ENCODE peak calls at places on chromosomes 6 and 20, in ten cellular contexts. N is HTR-8/SVneo; X is GM04504; A is CD8-positive, alpha-beta memory T cell; U is nucleus accumbens; K is occipital lobe; S is EL; G is hypothalamus; I is IMR-90; H is ascending aorta. M is an unnamed sample.

GRCh38 chr6:106360410-106360988 is at the start of gene CRYBG1:
- DNase-seq in N (peak; percentile 77), X (no peak), A (peak; percentile 64), U (peak; percentile 3), K (peak; percentile 2), S (peak; percentile 41), G (no peak), I (no peak), H (peak; percentile 66), M (peak; percentile 22)

GRCh38 chr6:44254201-44254956 is 2.9 kb downstream of the SLC35B2 start:
- DNase-seq in N (no peak), X (no peak), A (no peak), U (no peak), K (no peak), S (peak; percentile 40), G (no peak), I (no peak), H (no peak), M (no peak)

GRCh38 chr20:23047001-23047737 is 2.3 kb downstream of the THBD start:
- DNase-seq in N (no peak), X (no peak), A (no peak), U (no peak), K (no peak), S (no peak), G (no peak), I (no peak), H (peak; percentile 13), M (no peak)

GRCh38 chr6:20162515-20162914 is 49.8 kb downstream of the MBOAT1 start:
- DNase-seq in N (no peak), X (no peak), A (no peak), U (no peak), K (no peak), S (no peak), G (no peak), I (no peak), H (no peak), M (no peak)

GRCh38 chr6:117110737-117111136 is 154.6 kb upstream of the VGLL2 start:
- DNase-seq in N (no peak), X (no peak), A (no peak), U (no peak), K (no peak), S (no peak), G (no peak), I (no peak), H (no peak), M (no peak)

GRCh38 chr6:148720371-148720770 is 26.5 kb upstream of the UST start:
- DNase-seq in N (no peak), X (no peak), A (no peak), U (no peak), K (no peak), S (peak; percentile 35), G (no peak), I (peak; percentile 66), H (no peak), M (no peak)

GRCh38 chr6:445571-446417 is 54.2 kb downstream of the IRF4 start:
- DNase-seq in N (no peak), X (no peak), A (no peak), U (no peak), K (no peak), S (no peak), G (no peak), I (no peak), H (no peak), M (no peak)

GRCh38 chr20:34710861-34711574 is 6.9 kb downstream of the TP53INP2 start:
- DNase-seq in N (no peak), X (no peak), A (no peak), U (no peak), K (no peak), S (no peak), G (no peak), I (no peak), H (no peak), M (no peak)

GRCh38 chr20:64224344-64225165 is 31.0 kb upstream of the PCMTD2 start:
- DNase-seq in N (peak; percentile 99), X (peak; percentile 81), A (no peak), U (no peak), K (no peak), S (peak; percentile 96), G (no peak), I (peak; percentile 97), H (no peak), M (no peak)

GRCh38 chr6:41449399-41450245 is 96.6 kb upstream of the FOXP4 start:
- DNase-seq in N (no peak), X (no peak), A (no peak), U (no peak), K (no peak), S (no peak), G (no peak), I (no peak), H (no peak), M (no peak)

GRCh38 chr6:90003069-90003800 is 109.0 kb downstream of the GJA10 start:
- DNase-seq in N (no peak), X (no peak), A (no peak), U (no peak), K (no peak), S (no peak), G (no peak), I (no peak), H (no peak), M (no peak)

GRCh38 chr6:35970181-35970580 is 49.3 kb upstream of the SRPK1 start:
- DNase-seq in N (peak; percentile 41), X (no peak), A (no peak), U (no peak), K (no peak), S (peak; percentile 43), G (no peak), I (peak; percentile 80), H (no peak), M (no peak)

GRCh38 chr6:3456395-3456767 is 469 bp downstream of the SLC22A23 start:
- DNase-seq in N (no peak), X (no peak), A (no peak), U (no peak), K (no peak), S (no peak), G (no peak), I (no peak), H (no peak), M (no peak)

GRCh38 chr20:37081717-37082289 is 14.0 kb downstream of the RBL1 start:
- DNase-seq in N (no peak), X (no peak), A (no peak), U (no peak), K (no peak), S (no peak), G (no peak), I (no peak), H (no peak), M (no peak)

GRCh38 chr6:6820688-6821238 is 232.2 kb downstream of the LY86 start:
- DNase-seq in N (no peak), X (no peak), A (no peak), U (no peak), K (no peak), S (no peak), G (no peak), I (no peak), H (no peak), M (no peak)

GRCh38 chr6:43724914-43725642 is 37.5 kb upstream of the MRPS18A start:
- DNase-seq in N (peak; percentile 92), X (no peak), A (peak; percentile 73), U (no peak), K (no peak), S (peak; percentile 91), G (no peak), I (peak; percentile 95), H (peak; percentile 76), M (no peak)

GRCh38 chr6:4928426-4928825 is 75.4 kb downstream of the RPP40 start:
- DNase-seq in N (no peak), X (no peak), A (no peak), U (no peak), K (no peak), S (peak; percentile 71), G (no peak), I (peak; percentile 55), H (no peak), M (no peak)

GRCh38 chr20:58714340-58714922 is 21.8 kb downstream of the NPEPL1 start:
- DNase-seq in N (no peak), X (no peak), A (no peak), U (no peak), K (no peak), S (no peak), G (no peak), I (no peak), H (peak; percentile 53), M (no peak)

GRCh38 chr6:31580807-31581437 is 1.3 kb downstream of the LTB start:
- DNase-seq in N (peak; percentile 90), X (peak; percentile 52), A (peak; percentile 83), U (peak; percentile 74), K (peak; percentile 78), S (peak; percentile 81), G (peak; percentile 30), I (peak; percentile 71), H (peak; percentile 93), M (peak; percentile 77)

GRCh38 chr6:1400126-1400850 is 10.9 kb downstream of the FOXF2 start:
- DNase-seq in N (no peak), X (no peak), A (no peak), U (no peak), K (no peak), S (no peak), G (no peak), I (no peak), H (peak; percentile 43), M (no peak)

GRCh38 chr20:63574156-63574828 is at the start of gene HELZ2:
- DNase-seq in N (peak; percentile 98), X (peak; percentile 44), A (peak; percentile 68), U (no peak), K (peak; percentile 41), S (peak; percentile 81), G (peak; percentile 14), I (peak; percentile 44), H (peak; percentile 86), M (peak; percentile 15)

GRCh38 chr6:144347447-144347758 is 62.3 kb downstream of the UTRN start:
- DNase-seq in N (no peak), X (no peak), A (no peak), U (no peak), K (no peak), S (no peak), G (no peak), I (no peak), H (no peak), M (no peak)

GRCh38 chr6:90368601-90369000 is 72.0 kb upstream of the BACH2 start:
- DNase-seq in N (no peak), X (no peak), A (no peak), U (no peak), K (no peak), S (no peak), G (no peak), I (peak; percentile 79), H (no peak), M (no peak)

GRCh38 chr6:140078552-140079126 is 704.2 kb upstream of the CITED2 start:
- DNase-seq in N (peak; percentile 33), X (peak; percentile 93), A (no peak), U (no peak), K (no peak), S (peak; percentile 96), G (no peak), I (peak; percentile 92), H (no peak), M (no peak)

GRCh38 chr6:11711994-11712698 is 66.5 kb downstream of the ADTRP start:
- DNase-seq in N (no peak), X (no peak), A (no peak), U (no peak), K (no peak), S (no peak), G (no peak), I (peak; percentile 34), H (no peak), M (no peak)

GRCh38 chr6:96015321-96015790 is 418 bp upstream of the FUT9 start:
- DNase-seq in N (no peak), X (no peak), A (no peak), U (peak; percentile 83), K (peak; percentile 90), S (no peak), G (peak; percentile 86), I (no peak), H (no peak), M (peak; percentile 95)

M was measured in caudate nucleus.